ENCODE peak calls at places on chromosome 17, in five cellular contexts. W is WERI-Rb-1, P is colonic mucosa, I is heart left ventricle, C is GM23338. U is an unnamed sample.

GRCh38 chr17:82031303-82031884 is at the start of gene RAC3:
- DNase-seq in W (no peak), C (peak; percentile 68), I (no peak), P (no peak), U (no peak)

GRCh38 chr17:74042241-74042640 is 161.2 kb upstream of the RPL38 start:
- DNase-seq in C (no peak), I (no peak), W (no peak), P (no peak), U (no peak)

GRCh38 chr17:10579270-10579669 is 29.8 kb upstream of the MYH2 start:
- DNase-seq in C (no peak), W (no peak), P (no peak), I (no peak), U (peak; percentile 18)

GRCh38 chr17:69348441-69348840 is 21.5 kb upstream of the ABCA5 start:
- DNase-seq in C (no peak), I (no peak), W (no peak), P (no peak), U (no peak)

GRCh38 chr17:63430223-63430622 is 15.9 kb downstream of the CYB561 start:
- DNase-seq in P (no peak), W (no peak), C (no peak), I (no peak), U (no peak)

GRCh38 chr17:65489413-65490170 is 71.9 kb downstream of the AXIN2 start:
- DNase-seq in I (no peak), W (no peak), C (no peak), P (no peak), U (no peak)

GRCh38 chr17:78497115-78497540 is 80.1 kb downstream of the DNAH17 start:
- DNase-seq in W (peak; percentile 94), C (peak; percentile 91), I (peak; percentile 78), P (peak; percentile 64), U (peak; percentile 83)

GRCh38 chr17:29024456-29024952 is 18.4 kb upstream of the PIPOX start:
- DNase-seq in C (no peak), P (no peak), I (no peak), W (no peak), U (no peak)

GRCh38 chr17:78130080-78130438 is 512 bp upstream of the TMC8 start:
- DNase-seq in C (no peak), P (no peak), W (no peak), I (no peak), U (no peak)

GRCh38 chr17:6700948-6701307 is 12.2 kb downstream of the SLC13A5 start:
- DNase-seq in P (no peak), I (no peak), W (no peak), C (no peak), U (no peak)

GRCh38 chr17:45994987-45995386 is 4.1 kb upstream of the STH start:
- DNase-seq in I (no peak), W (no peak), C (no peak), P (no peak), U (no peak)

GRCh38 chr17:28526381-28526780 is 20.2 kb downstream of the FOXN1 start:
- DNase-seq in C (no peak), I (no peak), W (peak; percentile 33), P (no peak), U (no peak)

GRCh38 chr17:79633154-79633553 is 22.3 kb upstream of the RBFOX3 start:
- DNase-seq in W (peak; percentile 8), P (no peak), C (no peak), I (peak; percentile 3), U (no peak)

GRCh38 chr17:20153231-20153630 is 144.1 kb downstream of the SPECC1 start:
- DNase-seq in I (no peak), C (no peak), W (no peak), P (no peak), U (no peak)

GRCh38 chr17:50903604-50904521 is 37.7 kb upstream of the TOB1 start:
- DNase-seq in W (no peak), C (no peak), P (no peak), I (no peak), U (peak; percentile 59)

GRCh38 chr17:2697611-2698162 is 13.9 kb downstream of the CLUH start:
- DNase-seq in W (no peak), P (no peak), I (peak; percentile 6), C (no peak), U (no peak)

GRCh38 chr17:82118815-82119380 is 20.9 kb upstream of the FASN start:
- DNase-seq in P (no peak), I (no peak), W (no peak), C (peak; percentile 59), U (no peak)

GRCh38 chr17:41393294-41393693 is 4.1 kb downstream of the KRT31 start:
- DNase-seq in P (no peak), W (no peak), I (peak; percentile 18), C (no peak), U (no peak)
- TF ChIP-seq CTCF in P (no peak), W (no peak), I (no peak), C (no peak), U (no peak)

DNA sequence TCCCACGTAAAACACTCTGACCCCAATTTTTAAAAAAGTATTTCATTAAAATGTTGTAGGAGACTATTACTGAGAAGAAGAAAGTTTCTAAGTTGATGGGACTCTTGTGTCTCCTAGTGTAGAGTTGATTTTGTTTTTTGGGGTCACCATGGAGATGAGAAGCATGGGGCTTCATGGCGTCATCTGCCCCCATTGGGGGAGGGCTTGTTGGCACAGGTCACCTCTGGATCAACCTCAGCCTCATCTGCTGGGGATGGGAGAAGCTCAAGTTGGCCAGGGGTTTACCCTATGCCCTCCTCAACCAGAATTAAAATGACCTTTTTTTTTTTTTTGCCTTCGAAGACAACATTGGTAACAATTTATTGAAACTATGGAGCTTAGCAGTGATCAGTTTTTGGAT is 28.3 kb downstream of the MSI2 start:
- DNase-seq in P (no peak), I (no peak), W (no peak), C (no peak), U (no peak)
- H3K27ac ChIP-seq in P (no peak overlapping the region), I (no peak overlapping the region), W (no peak overlapping the region), C (peak overlapping the region; percentile 84), U (no peak overlapping the region)

DNA sequence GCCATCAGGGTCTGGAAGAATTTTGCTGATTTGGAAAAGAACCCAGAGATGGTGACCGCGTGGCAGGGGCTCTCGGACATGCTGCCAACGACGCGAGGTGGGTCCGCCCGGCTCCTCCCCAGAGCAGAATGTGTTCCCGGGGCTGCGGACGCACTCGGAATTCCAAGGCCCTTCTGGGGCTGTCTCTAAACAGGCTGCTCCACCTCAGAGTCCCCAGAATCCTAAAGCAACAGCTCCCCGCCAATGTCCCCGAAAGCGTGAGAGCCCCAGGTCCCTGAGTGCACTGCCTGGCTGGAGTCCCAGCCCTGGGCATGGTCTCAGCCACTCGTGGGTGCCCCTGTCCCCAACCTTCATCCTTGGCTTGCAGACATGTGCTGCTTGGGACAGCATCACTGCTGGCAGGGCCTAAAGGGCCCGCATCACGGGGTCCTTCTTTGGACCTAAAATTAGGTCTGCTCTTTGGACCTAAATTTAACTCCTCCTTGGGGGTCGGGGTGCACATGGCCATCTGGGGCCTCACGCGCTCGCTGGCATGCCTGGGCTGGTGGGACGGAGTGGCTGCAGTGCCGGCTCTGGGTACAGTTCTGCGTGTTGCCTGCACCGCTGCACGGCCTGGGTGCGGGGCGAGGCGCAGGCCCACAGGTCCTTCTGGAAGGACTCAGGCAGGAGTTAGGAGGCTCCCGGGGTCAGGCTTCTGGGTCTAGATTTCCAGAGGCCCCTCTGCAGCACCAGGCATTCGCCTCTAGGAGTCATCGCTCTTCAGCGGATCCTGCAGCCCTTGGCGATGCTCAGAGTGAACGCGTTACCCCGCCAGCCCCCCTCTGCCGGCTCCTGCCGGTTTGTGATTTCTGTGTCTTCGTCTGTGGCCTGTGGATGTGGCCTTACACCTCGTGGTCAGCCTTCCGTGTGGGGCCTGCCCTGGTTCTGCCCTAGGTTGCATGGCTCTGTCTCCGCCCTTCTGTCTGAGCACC is 41.9 kb upstream of the CHMP6 start:
- DNase-seq in P (no peak), W (peak; percentile 51), I (no peak), C (peak; percentile 65), U (no peak)
- TF ChIP-seq CTCF in P (no peak), W (peak; percentile 63), I (peak; percentile 33), C (no peak), U (no peak)

GRCh38 chr17:44523672-44523972 is 20.4 kb upstream of the GPATCH8 start:
- DNase-seq in I (no peak), W (no peak), P (no peak), C (no peak), U (no peak)

GRCh38 chr17:44522883-44523671 is 19.9 kb upstream of the GPATCH8 start:
- DNase-seq in W (peak; percentile 83), P (peak; percentile 67), C (peak; percentile 94), I (peak; percentile 54), U (peak; percentile 39)

DNA sequence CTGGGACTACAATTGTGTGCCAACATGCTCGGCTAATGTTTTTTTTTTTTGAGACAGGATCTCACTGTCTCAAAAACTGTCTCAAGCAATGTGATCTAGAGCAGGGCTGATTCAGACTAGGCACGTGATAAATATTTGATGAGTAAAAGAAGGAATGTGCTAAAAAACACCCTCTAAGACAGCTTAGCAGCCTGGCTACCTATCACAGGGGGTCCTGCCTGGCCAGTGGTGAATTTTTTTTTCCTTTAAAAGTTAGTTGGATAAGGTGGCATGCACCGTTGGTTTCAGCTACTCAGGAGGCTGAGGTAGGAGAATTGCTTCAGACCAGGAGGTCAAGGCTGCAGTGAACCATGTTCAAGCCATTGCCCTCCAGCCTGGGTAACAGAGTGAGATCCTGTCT is 14.8 kb upstream of the GPATCH8 start:
- DNase-seq in P (no peak), I (no peak), W (no peak), C (no peak), U (no peak)
- H3K27ac ChIP-seq in P (no peak overlapping the region), I (no peak overlapping the region), W (no peak overlapping the region), C (no peak overlapping the region), U (no peak overlapping the region)

DNA sequence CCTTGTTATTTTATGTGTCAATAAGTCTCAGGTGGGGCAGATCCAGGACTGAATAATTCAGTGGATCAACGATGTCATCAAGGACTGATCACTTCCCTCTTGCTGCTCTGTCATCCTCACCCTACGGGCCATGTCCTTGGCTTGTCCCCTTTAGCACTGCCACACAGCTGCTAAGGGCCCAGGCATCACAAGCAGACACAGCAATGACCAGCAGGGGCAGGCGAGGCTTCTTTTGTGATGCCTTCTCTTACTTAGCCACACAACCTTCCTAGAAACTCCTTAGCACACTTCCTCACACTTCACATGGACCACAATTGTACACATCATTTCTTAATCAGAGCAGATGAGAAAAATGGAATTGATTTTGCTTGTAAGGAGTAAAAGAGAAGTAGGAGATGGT is 356.3 kb upstream of the SOX9 start:
- DNase-seq in W (peak; percentile 60), P (peak; percentile 30), C (peak; percentile 76), I (no peak), U (peak; percentile 3)
- TF ChIP-seq CTCF in W (peak; percentile 85), P (peak; percentile 26), C (peak; percentile 74), I (peak; percentile 41), U (no peak)

GRCh38 chr17:76584427-76585047 is 1.1 kb downstream of the ST6GALNAC2 start:
- DNase-seq in P (no peak), C (peak; percentile 76), W (no peak), I (no peak), U (no peak)
- H3K27ac ChIP-seq in P (peak overlapping the region; percentile 40), C (no peak overlapping the region), W (no peak overlapping the region), I (peak overlapping the region; percentile 68), U (peak overlapping the region; percentile 96)